ENCODE peak calls at places on chromosomes 5 and 9, in ten cellular contexts. Q is H1, X is mammary epithelial cell, W is OCI-LY7, Y is PC-3, A is cardiac muscle cell, V is spleen, F is right atrium auricular region, H is A673, K is kidney. G is an unnamed sample.

GRCh38 chr5:114055318-114055788 is 306.5 kb upstream of the KCNN2 start:
- DNase-seq in Q (peak), X (no peak), W (no peak), Y (no peak), A (peak), V (no peak), F (no peak), H (peak), K (peak), G (no peak)

GRCh38 chr5:143343042-143343441 is 60.4 kb downstream of the NR3C1 start:
- DNase-seq in Q (no peak), X (no peak), W (no peak), Y (no peak), A (no peak), V (no peak), F (no peak), H (no peak), K (no peak), G (no peak)

GRCh38 chr5:177357459-177358332 is at the start of gene RGS14:
- DNase-seq in Q (no peak), X (peak), W (peak), Y (peak), A (no peak), V (peak), F (no peak), H (peak), K (peak), G (peak)

GRCh38 chr5:139445325-139446170 is 6.2 kb upstream of the DNAJC18 start:
- DNase-seq in Q (no peak), X (peak), W (no peak), Y (no peak), A (peak), V (no peak), F (no peak), H (no peak), K (no peak), G (no peak)

GRCh38 chr5:177366528-177367322 is 9.0 kb downstream of the RGS14 start:
- DNase-seq in Q (peak), X (no peak), W (no peak), Y (no peak), A (peak), V (peak), F (peak), H (peak), K (peak), G (no peak)

GRCh38 chr5:35319231-35320002 is 89.1 kb upstream of the PRLR start:
- DNase-seq in Q (no peak), X (peak), W (no peak), Y (peak), A (no peak), V (no peak), F (peak), H (peak), K (peak), G (peak)

GRCh38 chr9:899440-900184 is 58.1 kb downstream of the DMRT1 start:
- DNase-seq in Q (no peak), X (no peak), W (peak), Y (no peak), A (no peak), V (no peak), F (no peak), H (no peak), K (no peak), G (no peak)

GRCh38 chr9:91160599-91161464 is 200.9 kb downstream of the AUH start:
- DNase-seq in Q (no peak), X (no peak), W (no peak), Y (no peak), A (no peak), V (no peak), F (peak), H (no peak), K (no peak), G (no peak)

GRCh38 chr9:29214162-29214520 is 1640.9 kb upstream of the C9orf72 start:
- DNase-seq in Q (no peak), X (peak), W (no peak), Y (peak), A (peak), V (no peak), F (no peak), H (peak), K (no peak), G (peak)

GRCh38 chr5:79990205-79990597 is 861 bp downstream of the MTX3 start:
- DNase-seq in Q (no peak), X (no peak), W (peak), Y (peak), A (no peak), V (no peak), F (no peak), H (peak), K (no peak), G (no peak)

GRCh38 chr5:150217041-150217440 is 27.2 kb downstream of the SLC6A7 start:
- DNase-seq in Q (no peak), X (no peak), W (no peak), Y (no peak), A (no peak), V (no peak), F (no peak), H (no peak), K (no peak), G (no peak)
- H3K27ac ChIP-seq in Q (no peak), X (no peak), W (no peak), Y (no peak), A (no peak), V (no peak), F (no peak), H (no peak), K (no peak), G (no peak)

DNA sequence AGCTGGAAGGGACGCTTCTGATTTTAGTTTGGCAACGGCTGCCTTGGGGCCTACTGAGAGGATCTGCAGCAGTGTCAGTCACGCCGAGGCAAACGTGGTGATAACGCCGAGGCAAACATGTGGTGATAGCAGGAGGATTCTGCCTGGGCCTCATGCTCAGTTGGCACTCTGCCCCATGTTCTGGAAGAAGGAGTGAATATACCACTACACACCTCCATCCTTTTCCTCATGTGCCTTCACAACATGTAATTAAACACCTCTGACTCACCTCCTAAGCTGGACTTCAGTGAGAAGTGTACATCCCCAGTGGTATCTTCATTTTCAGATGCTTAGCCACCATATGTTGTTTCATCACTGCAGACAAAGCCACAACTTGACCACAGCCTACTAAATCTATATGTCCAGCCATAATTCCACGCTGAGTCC is 661.6 kb upstream of the KLF4 start:
- DNase-seq in Q (no peak), X (peak), W (no peak), Y (no peak), A (no peak), V (no peak), F (no peak), H (no peak), K (peak), G (no peak)
- H3K27ac ChIP-seq in Q (no peak), X (no peak), W (no peak), Y (no peak), A (no peak), V (peak), F (peak), H (no peak), K (no peak), G (no peak)

GRCh38 chr5:59001716-59002115 is 418.8 kb downstream of the RAB3C start:
- DNase-seq in Q (no peak), X (no peak), W (no peak), Y (no peak), A (no peak), V (no peak), F (no peak), H (no peak), K (no peak), G (no peak)
- H3K27ac ChIP-seq in Q (no peak), X (no peak), W (no peak), Y (no peak), A (no peak), V (no peak), F (no peak), H (no peak), K (no peak), G (peak)

GRCh38 chr5:77840930-77841329 is 64.8 kb upstream of the TBCA start:
- DNase-seq in Q (no peak), X (no peak), W (no peak), Y (no peak), A (no peak), V (no peak), F (no peak), H (no peak), K (no peak), G (no peak)

GRCh38 chr5:77844408-77845272 is 68.5 kb upstream of the TBCA start:
- DNase-seq in Q (no peak), X (no peak), W (no peak), Y (no peak), A (peak), V (no peak), F (no peak), H (no peak), K (peak), G (no peak)

GRCh38 chr5:77843570-77844407 is 67.7 kb upstream of the TBCA start:
- DNase-seq in Q (no peak), X (no peak), W (no peak), Y (no peak), A (peak), V (no peak), F (no peak), H (no peak), K (peak), G (no peak)

GRCh38 chr5:77841616-77842015 is 65.5 kb upstream of the TBCA start:
- DNase-seq in Q (no peak), X (no peak), W (no peak), Y (no peak), A (no peak), V (no peak), F (no peak), H (no peak), K (no peak), G (no peak)

DNA sequence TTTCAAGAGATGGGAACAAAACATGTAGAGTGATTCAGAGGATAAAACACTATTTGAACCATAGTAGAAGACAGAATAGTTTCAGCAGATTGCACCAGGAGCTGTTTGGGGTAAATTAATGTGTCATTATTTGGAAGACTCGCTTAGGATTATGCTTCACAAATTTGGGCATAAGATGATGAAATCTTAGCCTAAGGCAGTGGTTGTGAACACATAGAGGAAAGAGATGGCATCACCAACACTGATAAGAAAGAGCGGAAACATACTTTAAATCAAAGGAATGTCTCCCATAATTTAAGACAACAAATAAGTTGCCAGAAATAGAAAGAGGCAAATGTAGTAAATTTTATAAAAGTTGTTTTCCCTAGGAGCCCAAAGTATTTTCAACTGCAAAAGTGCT is 66.1 kb upstream of the TBCA start:
- DNase-seq in Q (no peak), X (no peak), W (no peak), Y (no peak), A (no peak), V (no peak), F (no peak), H (no peak), K (no peak), G (peak)
- H3K27ac ChIP-seq in Q (no peak), X (no peak), W (no peak), Y (no peak), A (no peak), V (no peak), F (no peak), H (no peak), K (no peak), G (peak)

DNA sequence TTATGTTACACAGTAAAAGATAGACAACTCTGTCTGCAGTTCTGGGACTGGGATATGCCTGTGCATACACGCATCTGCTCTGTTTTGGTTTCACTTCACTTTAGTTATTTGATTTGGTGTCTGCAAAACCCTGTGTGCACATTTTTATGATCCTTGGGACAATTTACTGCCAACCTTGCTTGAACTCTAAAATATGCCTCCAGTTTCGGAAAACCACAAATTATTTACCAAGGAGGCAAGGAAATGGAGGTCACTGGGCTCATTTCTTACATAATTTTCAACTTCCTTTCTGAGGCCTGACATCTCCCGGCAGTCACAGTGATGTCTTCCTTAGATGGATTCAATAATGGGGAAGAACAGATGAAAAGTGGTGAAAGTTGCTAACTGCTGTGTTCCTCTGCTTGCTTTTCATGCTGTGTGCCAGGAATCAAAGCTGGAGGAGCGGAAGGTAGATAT is 61.2 kb upstream of the TAF11L2 start:
- DNase-seq in Q (no peak), X (no peak), W (peak), Y (no peak), A (no peak), V (no peak), F (no peak), H (peak), K (no peak), G (peak)
- H3K27ac ChIP-seq in Q (no peak), X (no peak), W (no peak), Y (no peak), A (no peak), V (peak), F (no peak), H (peak), K (no peak), G (peak)

GRCh38 chr9:128724744-128725211 is 851 bp upstream of the ZDHHC12 start:
- DNase-seq in Q (peak), X (peak), W (peak), Y (peak), A (peak), V (peak), F (peak), H (peak), K (peak), G (no peak)
- H3K27ac ChIP-seq in Q (peak), X (no peak), W (peak), Y (no peak), A (no peak), V (peak), F (peak), H (peak), K (no peak), G (peak)